ENCODE peak calls at places on chromosomes 4 and X, in four cellular contexts. Z, W, M and G are unnamed samples. For H3K4me1, the result is how much of the 10 kb centered on the place peaks cover.

GRCh38 chrX:95382799-95383198 is 1301.8 kb upstream of the DIAPH2 start:
- DNase-seq in Z (no peak), W (no peak), M (no peak), G (peak)

GRCh38 chr4:153927546-153927945 is 138.7 kb upstream of the SFRP2 start:
- DNase-seq in Z (no peak), W (no peak), M (no peak), G (no peak)

GRCh38 chrX:153554519-153555167 is 37.2 kb downstream of the ATP2B3 start:
- DNase-seq in Z (no peak), W (peak), M (peak), G (no peak)

GRCh38 chr4:42844422-42844821 is 48.1 kb upstream of the GRXCR1 start:
- DNase-seq in Z (no peak), W (no peak), M (no peak), G (no peak)

GRCh38 chr4:3249681-3250437 is 900 bp downstream of the MSANTD1 start:
- DNase-seq in Z (no peak), W (peak), M (no peak), G (no peak)

GRCh38 chr4:110854021-110854678 is 231.3 kb upstream of the PITX2 start:
- DNase-seq in Z (peak), W (no peak), M (peak), G (peak)

GRCh38 chr4:137994858-137995257 is 247.3 kb downstream of the SLC7A11 start:
- DNase-seq in Z (no peak), W (no peak), M (peak), G (no peak)

GRCh38 chrX:100413231-100413630 is 3.2 kb upstream of the PCDH19 start:
- DNase-seq in Z (no peak), W (no peak), M (peak), G (peak)

GRCh38 chr4:102759835-102760644 is 728 bp downstream of the MANBA start:
- DNase-seq in Z (no peak), W (no peak), M (peak), G (peak)

GRCh38 chrX:153460826-153461225 is 9.6 kb downstream of the HAUS7 start:
- DNase-seq in Z (no peak), W (no peak), M (peak), G (no peak)

GRCh38 chr4:71241467-71242401 is 97.1 kb upstream of the SLC4A4 start:
- DNase-seq in Z (no peak), W (peak), M (peak), G (no peak)

GRCh38 chr4:74262522-74262921 is 45.7 kb upstream of the EPGN start:
- DNase-seq in Z (no peak), W (no peak), M (no peak), G (no peak)

GRCh38 chrX:148500428-148501120 is at the start of gene AFF2:
- DNase-seq in Z (no peak), W (peak), M (no peak), G (no peak)

GRCh38 chrX:120517936-120518335 is 42.8 kb downstream of the CUL4B start:
- DNase-seq in Z (no peak), W (no peak), M (peak), G (peak)

GRCh38 chr4:76984788-76985211 is 35.2 kb downstream of the SEPTIN11 start:
- DNase-seq in Z (peak), W (peak), M (peak), G (peak)

GRCh38 chrX:9171841-9172240 is 137.9 kb upstream of the FAM9B start:
- DNase-seq in Z (no peak), W (no peak), M (peak), G (peak)

GRCh38 chrX:153726286-153727107 is 1.8 kb downstream of the ABCD1 start:
- DNase-seq in Z (peak), W (peak), M (peak), G (no peak)

GRCh38 chr4:138488527-138488926 is 246.4 kb upstream of the SLC7A11 start:
- DNase-seq in Z (no peak), W (no peak), M (no peak), G (no peak)

GRCh38 chr4:58357947-58358346 is 1247.8 kb upstream of the IGFBP7 start:
- DNase-seq in Z (no peak), W (no peak), M (no peak), G (no peak)

GRCh38 chr4:24768006-24768405 is 27.4 kb upstream of the SOD3 start:
- DNase-seq in Z (no peak), W (no peak), M (no peak), G (no peak)

GRCh38 chr4:168737441-168738176 is 240.8 kb downstream of the PALLD start:
- DNase-seq in Z (no peak), W (no peak), M (peak), G (no peak)

GRCh38 chrX:152913915-152914314 is 16.0 kb downstream of the ZNF185 start:
- DNase-seq in Z (no peak), W (no peak), M (no peak), G (no peak)

GRCh38 chr4:154082760-154083530 is 294.1 kb upstream of the SFRP2 start:
- DNase-seq in Z (no peak), W (no peak), M (no peak), G (peak)

GRCh38 chr4:16082424-16083216 is 1.2 kb downstream of the PROM1 start:
- DNase-seq in Z (no peak), W (no peak), M (no peak), G (no peak)

GRCh38 chr4:105170703-105171102 is 24.0 kb downstream of the TET2 start:
- DNase-seq in Z (no peak), W (no peak), M (no peak), G (no peak)

GRCh38 chr4:55409468-55410171 is 13.9 kb downstream of the TMEM165 start:
- DNase-seq in Z (no peak), W (no peak), M (peak), G (no peak)

GRCh38 chr4:186840771-186841301 is 117.2 kb upstream of the FAT1 start:
- DNase-seq in Z (no peak), W (no peak), M (no peak), G (no peak)

GRCh38 chr4:149684516-149684915 is 131.1 kb downstream of the IQCM start:
- DNase-seq in Z (no peak), W (no peak), M (no peak), G (no peak)

DNA sequence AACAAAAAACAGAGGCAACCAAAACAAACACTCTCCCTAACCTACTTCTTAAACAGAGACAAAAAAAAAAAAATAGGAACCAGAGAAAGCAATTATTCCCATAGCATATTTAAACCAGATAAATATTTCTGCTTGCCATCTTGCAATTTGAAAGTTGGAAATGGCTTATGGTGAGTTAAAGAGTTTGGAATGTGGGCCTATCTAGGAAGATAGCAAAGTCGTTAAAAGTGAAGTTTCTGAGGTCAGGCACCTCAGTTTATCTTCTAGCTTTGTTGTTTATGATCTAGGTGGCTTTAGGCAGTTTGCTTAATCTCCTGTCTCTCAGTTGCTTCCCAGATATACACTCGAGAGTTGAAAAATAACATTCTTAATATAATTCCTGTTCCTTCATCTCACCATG is 284.2 kb downstream of the KCNIP4 start:
- DNase-seq in Z (no peak), W (no peak), M (no peak), G (no peak)
- H3K27ac ChIP-seq in Z (no peak), W (no peak), M (no peak), G (no peak)

GRCh38 chr4:83704786-83705185 is 168.9 kb downstream of the GPAT3 start:
- DNase-seq in Z (no peak), W (no peak), M (no peak), G (no peak)
- H3K4me1 ChIP-seq in Z (under half), W (under half), M (under half), G (under half)

DNA sequence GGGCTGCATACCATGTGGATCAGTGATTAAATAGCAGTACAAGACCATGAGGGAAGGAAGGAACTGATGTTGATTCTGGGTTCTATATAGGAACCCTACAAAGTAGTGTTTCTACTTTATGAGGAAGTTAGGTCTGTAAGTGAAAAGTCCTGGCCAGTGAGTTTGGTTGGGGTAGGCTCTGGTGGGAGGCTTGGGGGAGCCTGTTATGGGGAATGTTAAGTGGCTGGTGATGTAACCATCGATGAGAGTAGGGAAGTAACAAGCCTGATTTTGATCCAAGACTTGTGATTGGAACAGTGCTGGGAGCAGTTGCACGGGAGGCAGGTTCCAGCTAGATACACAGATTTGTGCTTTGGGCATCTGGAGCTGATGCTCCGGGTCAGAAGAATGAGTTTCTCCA is 20.6 kb downstream of the SMS start:
- DNase-seq in Z (no peak), W (no peak), M (no peak), G (no peak)
- H3K27ac ChIP-seq in Z (no peak), W (no peak), M (no peak), G (no peak)

GRCh38 chr4:1032861-1033260 is 21.4 kb downstream of the FGFRL1 start:
- DNase-seq in Z (no peak), W (no peak), M (no peak), G (no peak)

GRCh38 chr4:1031956-1032795 is 20.8 kb downstream of the FGFRL1 start:
- DNase-seq in Z (no peak), W (no peak), M (no peak), G (no peak)

GRCh38 chr4:1030559-1030958 is 19.1 kb downstream of the FGFRL1 start:
- DNase-seq in Z (no peak), W (no peak), M (no peak), G (no peak)

GRCh38 chr4:1029957-1030520 is 18.6 kb downstream of the FGFRL1 start:
- DNase-seq in Z (no peak), W (no peak), M (no peak), G (no peak)

DNA sequence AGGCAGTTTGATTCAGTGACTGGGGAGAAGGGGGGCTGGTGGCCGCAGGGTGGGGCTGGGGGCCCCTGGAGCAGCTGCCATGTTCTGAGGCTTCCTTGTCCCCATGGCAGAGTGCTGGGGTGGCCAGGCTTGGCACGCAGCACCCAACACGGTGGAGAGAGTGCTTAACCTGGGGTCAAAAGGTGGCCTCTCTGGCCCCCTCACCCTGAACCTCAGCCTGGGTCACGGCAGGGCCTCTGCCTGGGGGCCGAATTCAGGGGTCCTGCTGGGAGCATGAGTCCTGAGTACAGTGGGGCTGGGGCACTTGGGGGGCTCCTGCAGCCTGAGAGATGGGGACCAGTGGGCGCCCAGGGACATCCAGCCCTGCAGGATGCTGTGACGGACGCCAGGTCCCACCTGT is 19.9 kb downstream of the FGFRL1 start:
- DNase-seq in Z (no peak), W (no peak), M (no peak), G (no peak)
- H3K4me1 ChIP-seq in Z (under half), W (under half), M (under half), G (under half)

DNA sequence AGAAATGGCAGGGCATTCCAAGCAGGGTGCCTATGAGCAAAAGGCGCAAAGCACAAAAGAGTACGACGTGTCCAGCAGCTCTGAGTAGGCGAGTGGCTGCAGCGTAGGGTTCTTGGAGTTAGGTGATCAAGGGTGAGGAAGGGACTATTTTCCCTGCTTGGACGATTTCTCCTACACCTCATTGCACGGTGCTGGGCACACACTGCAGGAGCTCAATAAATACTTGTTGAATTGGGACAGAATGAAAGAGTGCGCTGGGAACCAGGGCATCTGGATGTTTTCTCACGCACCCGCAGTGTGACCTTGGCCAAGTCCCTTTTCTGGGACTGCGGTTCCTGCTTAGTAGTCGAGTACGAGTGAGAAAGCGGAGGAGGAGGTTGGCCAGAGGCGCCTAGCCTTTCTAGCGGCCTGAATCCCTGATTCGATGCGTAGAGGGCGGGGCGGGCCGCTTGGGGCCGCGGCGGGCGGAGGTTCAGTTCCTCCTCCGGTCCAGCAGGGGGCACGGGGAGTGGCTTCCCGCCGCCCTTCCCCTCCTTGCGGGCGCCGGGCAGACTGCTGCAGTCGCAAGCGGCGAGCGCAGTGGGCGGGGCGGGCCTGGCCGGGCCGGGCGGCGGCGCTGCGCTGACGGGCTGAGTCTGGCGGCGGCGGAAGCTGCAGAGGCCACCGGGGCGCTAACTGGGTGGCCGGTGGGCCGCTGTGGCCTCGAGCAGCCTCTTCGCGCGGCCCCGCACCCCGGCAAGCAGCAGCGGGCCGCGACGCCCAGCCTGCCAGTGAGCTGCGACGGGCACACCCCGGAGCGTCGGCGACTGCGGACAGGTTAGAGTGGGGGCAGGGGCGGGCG is at the start of gene FAM199X:
- DNase-seq in Z (peak), W (peak), M (peak), G (peak)
- H3K27ac ChIP-seq in Z (peak), W (peak), M (peak), G (no peak)